ENCODE peak calls at places on chromosomes 3 and 15, in eight cellular contexts. P is occipital lobe; K is CD8-positive, alpha-beta T cell; B is fibroblast of pulmonary artery; S is stimulated activated naive CD8-positive, alpha-beta T cell treated with anti-CD3 and anti-CD28 coated beads, Interleukin-15, Interleukin-2, amounts not matched to agents 100 U/mL and 50 U/mL, for 24 hours; J is left ventricle myocardium inferior; F is endothelial cell; I is CD4-positive, alpha-beta memory T cell. Y is an unnamed sample.
A peak's percentile ranks its signal among the peaks of the same experiment; 100 is the strongest.

GRCh38 chr15:93045191-93045785 is 43.7 kb downstream of the RGMA start:
- DNase-seq in P (no peak), K (no peak), B (no peak), S (no peak), J (no peak), F (no peak), I (no peak), Y (no peak)

GRCh38 chr15:61318276-61318675 is 89.2 kb upstream of the RORA start:
- DNase-seq in P (no peak), K (no peak), B (no peak), S (no peak), J (no peak), F (no peak), I (no peak), Y (no peak)

GRCh38 chr15:52872036-52872818 is 82.1 kb upstream of the ONECUT1 start:
- DNase-seq in P (no peak), K (no peak), B (no peak), S (no peak), J (no peak), F (no peak), I (no peak), Y (no peak)

GRCh38 chr3:173396191-173397041 is 1.1 kb upstream of the NLGN1 start:
- DNase-seq in P (no peak), K (no peak), B (peak; percentile 3), S (no peak), J (no peak), F (peak; percentile 6), I (no peak), Y (no peak)

GRCh38 chr3:71565326-71565725 is 18.2 kb downstream of the FOXP1 start:
- DNase-seq in P (no peak), K (no peak), B (no peak), S (no peak), J (no peak), F (no peak), I (no peak), Y (no peak)

GRCh38 chr3:73674280-73674679 is 49.5 kb upstream of the PDZRN3 start:
- DNase-seq in P (no peak), K (no peak), B (peak; percentile 16), S (no peak), J (no peak), F (no peak), I (no peak), Y (no peak)

GRCh38 chr3:151009981-151010380 is 37.5 kb upstream of the CLRN1 start:
- DNase-seq in P (no peak), K (no peak), B (no peak), S (no peak), J (no peak), F (no peak), I (no peak), Y (no peak)

GRCh38 chr3:52196977-52197376 is 983 bp upstream of the ALAS1 start:
- DNase-seq in P (no peak), K (no peak), B (no peak), S (no peak), J (peak; percentile 30), F (no peak), I (no peak), Y (no peak)

GRCh38 chr15:85620321-85621044 is 174.2 kb downstream of the KLHL25 start:
- DNase-seq in P (no peak), K (no peak), B (peak; percentile 82), S (peak; percentile 33), J (no peak), F (no peak), I (peak; percentile 45), Y (peak; percentile 87)

GRCh38 chr15:52408823-52409222 is 113.2 kb upstream of the MYO5C start:
- DNase-seq in P (no peak), K (no peak), B (no peak), S (no peak), J (no peak), F (no peak), I (no peak), Y (no peak)

GRCh38 chr15:66405605-66406004 is 18.9 kb downstream of the MAP2K1 start:
- DNase-seq in P (no peak), K (no peak), B (peak; percentile 56), S (no peak), J (no peak), F (no peak), I (no peak), Y (peak; percentile 36)

GRCh38 chr3:195062866-195063540 is 208.0 kb downstream of the XXYLT1 start:
- DNase-seq in P (no peak), K (no peak), B (no peak), S (no peak), J (no peak), F (no peak), I (no peak), Y (no peak)

GRCh38 chr3:120642368-120642948 is 39.6 kb downstream of the HGD start:
- DNase-seq in P (no peak), K (no peak), B (peak; percentile 97), S (peak; percentile 4), J (no peak), F (no peak), I (no peak), Y (peak; percentile 33)

GRCh38 chr3:190252080-190252479 is 70.2 kb downstream of the CLDN1 start:
- DNase-seq in P (no peak), K (no peak), B (peak; percentile 91), S (no peak), J (no peak), F (no peak), I (no peak), Y (peak; percentile 54)

GRCh38 chr15:57335326-57336118 is 40.8 kb upstream of the CGNL1 start:
- DNase-seq in P (no peak), K (no peak), B (no peak), S (no peak), J (no peak), F (no peak), I (no peak), Y (no peak)

GRCh38 chr15:58426501-58426900 is 5.3 kb upstream of the LIPC start:
- DNase-seq in P (no peak), K (no peak), B (no peak), S (no peak), J (no peak), F (no peak), I (no peak), Y (no peak)